ENCODE peak calls at places on chromosomes 16 and 17, in nine cellular contexts. O, B, K, Z, A, H, P, C and V are unnamed samples.

GRCh38 chr16:83653785-83654184 is 154.0 kb upstream of the HSBP1 start:
- DNase-seq in O (no peak), Z (peak; percentile 38), B (no peak), K (no peak), H (no peak), A (no peak), C (no peak), P (no peak), V (no peak)

GRCh38 chr16:87765776-87766484 is at the start of gene KLHDC4:
- DNase-seq in H (peak; percentile 94), A (peak; percentile 88), K (peak; percentile 93), B (peak; percentile 83), O (peak; percentile 87), C (peak; percentile 93), Z (peak; percentile 82), P (peak; percentile 95), V (peak; percentile 97)

GRCh38 chr17:40452074-40452787 is 9.0 kb downstream of the IGFBP4 start:
- DNase-seq in K (no peak), C (peak; percentile 67), O (no peak), P (no peak), H (peak; percentile 61), B (peak; percentile 66), A (no peak), Z (peak; percentile 93), V (no peak)

GRCh38 chr17:6710317-6710716 is 2.9 kb downstream of the SLC13A5 start:
- DNase-seq in K (no peak), B (peak; percentile 22), Z (no peak), H (no peak), C (no peak), O (no peak), P (no peak), A (no peak), V (peak; percentile 26)

GRCh38 chr17:43753488-43754129 is 5.0 kb downstream of the SOST start:
- DNase-seq in O (no peak), C (peak; percentile 28), H (no peak), K (no peak), P (peak; percentile 4), A (no peak), Z (peak; percentile 20), B (no peak), V (no peak)

GRCh38 chr17:57343717-57344116 is 87.4 kb downstream of the MSI2 start:
- DNase-seq in O (no peak), Z (no peak), K (no peak), C (no peak), A (no peak), P (no peak), B (no peak), H (no peak), V (no peak)

GRCh38 chr17:17774009-17774881 is 62.5 kb downstream of the SREBF1 start:
- DNase-seq in C (no peak), K (no peak), P (no peak), A (no peak), B (no peak), O (no peak), Z (peak; percentile 52), H (peak; percentile 63), V (no peak)

GRCh38 chr16:4081577-4082021 is 34.6 kb downstream of the ADCY9 start:
- DNase-seq in O (peak; percentile 31), P (no peak), Z (peak; percentile 49), C (no peak), H (no peak), A (no peak), K (no peak), B (peak; percentile 37), V (no peak)

GRCh38 chr16:67283826-67284555 is 4.7 kb downstream of the PLEKHG4 start:
- DNase-seq in P (no peak), H (no peak), O (no peak), B (no peak), A (no peak), K (no peak), C (no peak), Z (no peak), V (no peak)

GRCh38 chr16:49993579-49993978 is 31.4 kb upstream of the CNEP1R1 start:
- DNase-seq in C (no peak), O (no peak), B (no peak), A (no peak), P (no peak), Z (no peak), K (no peak), H (no peak), V (no peak)

GRCh38 chr17:33115351-33115750 is 123.7 kb downstream of the SPACA3 start:
- DNase-seq in Z (no peak), K (no peak), O (no peak), A (no peak), B (no peak), H (peak; percentile 34), P (no peak), C (no peak), V (no peak)

GRCh38 chr16:55495616-55496289 is 13.1 kb upstream of the LPCAT2 start:
- DNase-seq in O (no peak), P (no peak), Z (peak; percentile 85), B (no peak), A (no peak), H (no peak), C (no peak), K (no peak), V (peak; percentile 18)

GRCh38 chr17:48614904-48615211 is 234 bp downstream of the HOXB8 start:
- DNase-seq in C (no peak), H (no peak), B (no peak), A (no peak), K (no peak), Z (no peak), O (no peak), P (no peak), V (no peak)

GRCh38 chr16:75732871-75733270 is 6.6 kb upstream of the CPHXL start:
- DNase-seq in H (no peak), O (no peak), A (no peak), Z (no peak), K (no peak), C (no peak), B (no peak), P (no peak), V (no peak)

GRCh38 chr16:67893791-67894399 is 841 bp downstream of the PSKH1 start:
- DNase-seq in K (no peak), C (no peak), P (no peak), Z (no peak), O (no peak), B (no peak), H (peak; percentile 53), A (no peak), V (no peak)

GRCh38 chr16:51722467-51722866 is 571.4 kb upstream of the SALL1 start:
- DNase-seq in P (no peak), B (no peak), A (no peak), K (no peak), O (no peak), Z (no peak), C (no peak), H (no peak), V (no peak)

GRCh38 chr16:81318711-81319110 is 3.9 kb downstream of the GAN start:
- DNase-seq in H (no peak), B (no peak), Z (no peak), K (no peak), A (no peak), P (no peak), O (no peak), C (peak; percentile 27), V (peak; percentile 27)

GRCh38 chr16:89599451-89599858 is 14.0 kb upstream of the DPEP1 start:
- DNase-seq in Z (no peak), H (peak; percentile 64), K (peak; percentile 83), C (peak; percentile 64), A (no peak), B (no peak), P (no peak), O (no peak), V (peak; percentile 92)

GRCh38 chr17:40500709-40501108 is 714 bp downstream of the TNS4 start:
- DNase-seq in C (no peak), A (no peak), Z (no peak), P (peak; percentile 43), O (no peak), H (no peak), B (no peak), K (no peak), V (no peak)

GRCh38 chr16:73697336-73697735 is 599.3 kb upstream of the PSMD7 start:
- DNase-seq in B (no peak), C (no peak), Z (no peak), P (no peak), A (no peak), O (no peak), H (no peak), K (no peak), V (peak; percentile 27)